ENCODE peak calls at places on chromosomes 3 and 15, in seven cellular contexts. A is HAP-1, J is NCI-H226, K is ovary, N is EH, W is memory B cell, C is left cardiac atrium. B is an unnamed sample.

GRCh38 chr15:69602095-69602494 is 149.5 kb downstream of the RPLP1 start:
- DNase-seq in A (no peak), J (no peak), K (no peak), N (no peak), W (no peak), C (no peak), B (no peak)

GRCh38 chr3:27559381-27559780 is 75.2 kb upstream of the SLC4A7 start:
- DNase-seq in A (no peak), J (no peak), K (no peak), N (no peak), W (no peak), C (no peak), B (no peak)

GRCh38 chr3:141928626-141929270 is 52.3 kb downstream of the ATP1B3 start:
- DNase-seq in A (no peak), J (no peak), K (no peak), N (no peak), W (no peak), C (no peak), B (no peak)

GRCh38 chr3:149575213-149575961 is 82.4 kb downstream of the WWTR1 start:
- DNase-seq in A (no peak), J (peak), K (peak), N (peak), W (no peak), C (peak), B (peak)

GRCh38 chr3:127476936-127477335 is 113.6 kb downstream of the TPRA1 start:
- DNase-seq in A (no peak), J (no peak), K (no peak), N (no peak), W (no peak), C (no peak), B (no peak)

GRCh38 chr3:48564022-48564421 is 441 bp upstream of the UCN2 start:
- DNase-seq in A (no peak), J (peak), K (no peak), N (peak), W (no peak), C (peak), B (peak)

GRCh38 chr15:31313223-31313622 is 13.4 kb upstream of the KLF13 start:
- DNase-seq in A (no peak), J (no peak), K (no peak), N (no peak), W (no peak), C (no peak), B (no peak)

GRCh38 chr3:66583646-66584045 is 82.8 kb upstream of the LRIG1 start:
- DNase-seq in A (no peak), J (no peak), K (no peak), N (no peak), W (no peak), C (no peak), B (no peak)

GRCh38 chr15:92079047-92079446 is 225.5 kb downstream of the SLCO3A1 start:
- DNase-seq in A (no peak), J (no peak), K (no peak), N (no peak), W (no peak), C (no peak), B (peak)

GRCh38 chr3:132351222-132351806 is 34.1 kb downstream of the ACP3 start:
- DNase-seq in A (no peak), J (no peak), K (no peak), N (no peak), W (no peak), C (no peak), B (no peak)

GRCh38 chr3:138082085-138082991 is 33.1 kb downstream of the DZIP1L start:
- DNase-seq in A (no peak), J (peak), K (peak), N (peak), W (no peak), C (no peak), B (no peak)

GRCh38 chr3:77065750-77066149 is 25.9 kb downstream of the ROBO2 start:
- DNase-seq in A (no peak), J (no peak), K (no peak), N (no peak), W (no peak), C (no peak), B (no peak)

GRCh38 chr3:9721015-9721697 is 10.4 kb upstream of the BRPF1 start:
- DNase-seq in A (no peak), J (no peak), K (no peak), N (peak), W (no peak), C (no peak), B (no peak)

GRCh38 chr15:43253431-43254403 is 13.0 kb downstream of the TGM5 start:
- DNase-seq in A (no peak), J (peak), K (no peak), N (peak), W (peak), C (peak), B (peak)

GRCh38 chr3:157824281-157824680 is 281.9 kb downstream of the SHOX2 start:
- DNase-seq in A (no peak), J (no peak), K (no peak), N (no peak), W (no peak), C (no peak), B (no peak)

GRCh38 chr3:98013428-98014349 is 21.4 kb downstream of the GABRR3 start:
- DNase-seq in A (peak), J (no peak), K (no peak), N (peak), W (no peak), C (no peak), B (no peak)

GRCh38 chr3:40309925-40310635 is 573 bp downstream of the EIF1B start:
- DNase-seq in A (no peak), J (no peak), K (peak), N (peak), W (no peak), C (peak), B (peak)

GRCh38 chr3:108127301-108127988 is 36.6 kb upstream of the CD47 start:
- DNase-seq in A (no peak), J (no peak), K (no peak), N (no peak), W (no peak), C (no peak), B (no peak)

B was measured in testis.